ENCODE peak calls at places on chromosome 16, in seven cellular contexts. One of them, this sample, is unnamed.

GRCh38 chr16:68289621-68290329 is 21.0 kb downstream of the SLC7A6OS start:
- ATAC-seq in mucosa of descending colon: peak
- ATAC-seq in right lobe of liver: peak
- ATAC-seq in RWPE2: no peak
- ATAC-seq in heart right ventricle: peak
- ATAC-seq in IMR-90: no peak
- ATAC-seq in A549: no peak
- ATAC-seq in this sample: no peak

GRCh38 chr16:70419384-70420327 is 19.2 kb downstream of the ST3GAL2 start:
- ATAC-seq in mucosa of descending colon: no peak
- ATAC-seq in right lobe of liver: peak
- ATAC-seq in RWPE2: no peak
- ATAC-seq in heart right ventricle: no peak
- ATAC-seq in IMR-90: no peak
- ATAC-seq in A549: no peak
- ATAC-seq in this sample: no peak

GRCh38 chr16:70804153-70804728 is 3.3 kb upstream of the VAC14 start:
- ATAC-seq in mucosa of descending colon: no peak
- ATAC-seq in right lobe of liver: no peak
- ATAC-seq in RWPE2: peak
- ATAC-seq in heart right ventricle: no peak
- ATAC-seq in IMR-90: no peak
- ATAC-seq in A549: no peak
- ATAC-seq in this sample: no peak

GRCh38 chr16:78515421-78515820 is 416.0 kb downstream of the WWOX start:
- ATAC-seq in mucosa of descending colon: no peak
- ATAC-seq in right lobe of liver: no peak
- ATAC-seq in RWPE2: no peak
- ATAC-seq in heart right ventricle: no peak
- ATAC-seq in IMR-90: no peak
- ATAC-seq in A549: no peak
- ATAC-seq in this sample: no peak

GRCh38 chr16:12010388-12011251 is 34.1 kb downstream of the SNX29 start:
- ATAC-seq in mucosa of descending colon: no peak
- ATAC-seq in right lobe of liver: peak
- ATAC-seq in RWPE2: no peak
- ATAC-seq in heart right ventricle: peak
- ATAC-seq in IMR-90: no peak
- ATAC-seq in A549: no peak
- ATAC-seq in this sample: no peak

GRCh38 chr16:23434380-23434779 is 18.6 kb downstream of the COG7 start:
- ATAC-seq in mucosa of descending colon: peak
- ATAC-seq in right lobe of liver: peak
- ATAC-seq in RWPE2: no peak
- ATAC-seq in heart right ventricle: peak
- ATAC-seq in IMR-90: peak
- ATAC-seq in A549: peak
- ATAC-seq in this sample: no peak

GRCh38 chr16:79451196-79451816 is 149.2 kb downstream of the MAF start:
- ATAC-seq in mucosa of descending colon: peak
- ATAC-seq in right lobe of liver: peak
- ATAC-seq in RWPE2: no peak
- ATAC-seq in heart right ventricle: peak
- ATAC-seq in IMR-90: no peak
- ATAC-seq in A549: no peak
- ATAC-seq in this sample: no peak

GRCh38 chr16:19434584-19434983 is 16.9 kb downstream of the TMC5 start:
- ATAC-seq in mucosa of descending colon: peak
- ATAC-seq in right lobe of liver: no peak
- ATAC-seq in RWPE2: no peak
- ATAC-seq in heart right ventricle: no peak
- ATAC-seq in IMR-90: no peak
- ATAC-seq in A549: no peak
- ATAC-seq in this sample: no peak

GRCh38 chr16:81181013-81181720 is 57.3 kb upstream of the BCO1 start:
- ATAC-seq in mucosa of descending colon: peak
- ATAC-seq in right lobe of liver: peak
- ATAC-seq in RWPE2: peak
- ATAC-seq in heart right ventricle: peak
- ATAC-seq in IMR-90: peak
- ATAC-seq in A549: peak
- ATAC-seq in this sample: peak

GRCh38 chr16:70728145-70728544 is 42.3 kb upstream of the MTSS2 start:
- ATAC-seq in mucosa of descending colon: no peak
- ATAC-seq in right lobe of liver: no peak
- ATAC-seq in RWPE2: no peak
- ATAC-seq in heart right ventricle: no peak
- ATAC-seq in IMR-90: no peak
- ATAC-seq in A549: no peak
- ATAC-seq in this sample: no peak

GRCh38 chr16:85731179-85731578 is 19.7 kb downstream of the C16orf74 start:
- ATAC-seq in mucosa of descending colon: no peak
- ATAC-seq in right lobe of liver: no peak
- ATAC-seq in RWPE2: no peak
- ATAC-seq in heart right ventricle: no peak
- ATAC-seq in IMR-90: no peak
- ATAC-seq in A549: no peak
- ATAC-seq in this sample: no peak

GRCh38 chr16:2037631-2038358 is 9.8 kb downstream of the NTHL1 start:
- ATAC-seq in mucosa of descending colon: no peak
- ATAC-seq in right lobe of liver: no peak
- ATAC-seq in RWPE2: no peak
- ATAC-seq in heart right ventricle: no peak
- ATAC-seq in IMR-90: no peak
- ATAC-seq in A549: no peak
- ATAC-seq in this sample: no peak

DNA sequence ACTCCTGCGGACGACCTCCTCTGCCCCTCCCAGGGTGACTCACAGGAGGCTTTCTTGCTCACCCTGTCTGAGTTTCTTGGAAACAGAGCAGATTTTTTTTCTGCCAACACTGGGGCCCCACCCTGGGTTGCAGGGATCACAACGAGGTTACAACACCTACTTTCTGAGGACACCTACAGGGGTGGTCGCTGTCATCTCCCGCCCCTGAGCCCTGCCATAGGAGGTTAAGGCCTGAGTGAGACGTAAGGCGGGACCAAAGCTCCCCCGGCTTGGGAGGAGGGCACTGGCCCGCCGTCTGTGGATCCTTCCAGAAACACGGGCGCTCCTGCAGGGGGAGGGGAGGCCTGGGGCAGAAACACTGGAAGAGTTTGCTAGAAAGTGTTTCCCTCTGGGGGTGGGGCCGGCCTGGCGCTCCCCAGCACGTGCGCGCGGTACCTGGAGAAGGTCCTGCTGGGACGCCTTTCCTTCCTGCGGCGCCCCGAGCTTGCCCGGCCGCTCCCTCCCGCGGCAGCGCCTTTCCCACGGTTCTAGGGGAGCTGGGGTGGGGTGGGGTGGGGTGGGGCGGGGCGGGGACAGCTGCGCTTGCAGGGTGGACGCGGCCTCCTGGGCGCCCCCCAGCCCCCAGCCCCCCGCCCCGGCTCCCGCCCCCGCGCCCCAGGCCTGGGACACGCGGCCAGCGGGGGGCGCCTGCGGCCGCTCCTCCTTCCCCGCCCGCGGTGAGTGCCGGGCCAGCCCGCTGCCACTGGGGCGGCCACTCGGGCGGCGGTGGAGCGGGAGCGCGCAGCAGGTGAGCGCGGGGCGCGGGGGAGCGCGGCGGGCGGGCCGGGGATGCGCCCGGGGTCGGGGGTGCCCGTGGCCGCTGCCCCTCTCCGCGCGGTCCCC is 20.7 kb upstream of the ADCY7 start:
- ATAC-seq in mucosa of descending colon: peak
- ATAC-seq in right lobe of liver: peak
- ATAC-seq in RWPE2: peak
- ATAC-seq in heart right ventricle: peak
- ATAC-seq in IMR-90: peak
- ATAC-seq in A549: peak
- ATAC-seq in this sample: peak
- TF ChIP-seq CTCF in mucosa of descending colon: no peak
- TF ChIP-seq CTCF in right lobe of liver: no peak
- TF ChIP-seq CTCF in RWPE2: peak
- TF ChIP-seq CTCF in heart right ventricle: peak
- TF ChIP-seq CTCF in IMR-90: peak
- TF ChIP-seq CTCF in A549: peak
- TF ChIP-seq CTCF in this sample: no peak

GRCh38 chr16:49348408-49349176 is 25.0 kb upstream of the C16orf78 start:
- ATAC-seq in mucosa of descending colon: no peak
- ATAC-seq in right lobe of liver: no peak
- ATAC-seq in RWPE2: peak
- ATAC-seq in heart right ventricle: no peak
- ATAC-seq in IMR-90: no peak
- ATAC-seq in A549: peak
- ATAC-seq in this sample: no peak
- TF ChIP-seq CTCF in mucosa of descending colon: no peak
- TF ChIP-seq CTCF in right lobe of liver: no peak
- TF ChIP-seq CTCF in RWPE2: no peak
- TF ChIP-seq CTCF in heart right ventricle: no peak
- TF ChIP-seq CTCF in IMR-90: no peak
- TF ChIP-seq CTCF in A549: no peak
- TF ChIP-seq CTCF in this sample: no peak

DNA sequence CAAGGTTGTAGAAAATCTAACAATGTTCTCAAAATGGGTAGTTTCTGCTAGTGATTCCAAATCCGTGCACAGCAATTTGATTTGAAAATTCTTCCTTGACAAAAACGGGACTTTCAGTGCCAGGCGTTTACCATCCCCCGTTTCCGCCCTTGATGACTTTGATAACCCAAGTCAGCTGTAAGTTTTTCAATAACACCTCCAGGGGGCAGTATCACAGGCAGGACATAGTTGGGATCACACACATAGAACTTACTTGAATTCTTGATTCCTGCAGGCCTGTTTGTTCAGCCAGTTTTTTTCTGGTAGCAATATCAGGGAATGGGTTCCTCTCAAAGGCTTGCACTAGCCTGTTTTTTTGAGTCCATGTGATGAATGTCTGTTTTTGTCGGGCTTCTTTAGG is 5.6 kb downstream of the DUXB start:
- ATAC-seq in mucosa of descending colon: no peak
- ATAC-seq in right lobe of liver: no peak
- ATAC-seq in RWPE2: no peak
- ATAC-seq in heart right ventricle: no peak
- ATAC-seq in IMR-90: no peak
- ATAC-seq in A549: peak
- ATAC-seq in this sample: no peak
- TF ChIP-seq CTCF in mucosa of descending colon: no peak
- TF ChIP-seq CTCF in right lobe of liver: no peak
- TF ChIP-seq CTCF in RWPE2: no peak
- TF ChIP-seq CTCF in heart right ventricle: no peak
- TF ChIP-seq CTCF in IMR-90: peak
- TF ChIP-seq CTCF in A549: peak
- TF ChIP-seq CTCF in this sample: no peak

GRCh38 chr16:55623640-55624039 is 32.1 kb upstream of the SLC6A2 start:
- ATAC-seq in mucosa of descending colon: no peak
- ATAC-seq in right lobe of liver: no peak
- ATAC-seq in RWPE2: no peak
- ATAC-seq in heart right ventricle: no peak
- ATAC-seq in IMR-90: no peak
- ATAC-seq in A549: no peak
- ATAC-seq in this sample: no peak
- TF ChIP-seq CTCF in mucosa of descending colon: no peak
- TF ChIP-seq CTCF in right lobe of liver: no peak
- TF ChIP-seq CTCF in RWPE2: peak
- TF ChIP-seq CTCF in heart right ventricle: no peak
- TF ChIP-seq CTCF in IMR-90: no peak
- TF ChIP-seq CTCF in A549: no peak
- TF ChIP-seq CTCF in this sample: no peak

This sample was measured in gastroesophageal sphincter.